ENCODE peak calls at places on chromosomes 4 and X, in five cellular contexts. W is HCT116, Z is PC-3, K is hepatocyte, Y is neural progenitor cell. C is an unnamed sample. For H3K4me1, the result is how much of the 10 kb centered on the place peaks cover.

GRCh38 chr4:145954924-145955339 is 16.3 kb upstream of the ZNF827 start:
- DNase-seq in K (peak), Z (peak), W (peak), Y (no peak), C (no peak)

GRCh38 chr4:55906999-55907398 is 41.7 kb upstream of the CEP135 start:
- DNase-seq in K (no peak), W (peak), Y (no peak), Z (peak), C (no peak)

GRCh38 chr4:1576961-1577814 is 106.9 kb downstream of the FAM53A start:
- DNase-seq in K (no peak), W (no peak), Z (no peak), Y (peak), C (no peak)

GRCh38 chr4:19051751-19052296 is 1030.3 kb upstream of the LCORL start:
- DNase-seq in K (no peak), Z (no peak), W (no peak), Y (peak), C (peak)

GRCh38 chr4:94032754-94033153 is 174.9 kb upstream of the SMARCAD1 start:
- DNase-seq in Z (no peak), W (no peak), Y (peak), K (no peak), C (peak)

GRCh38 chr4:54063224-54063623 is 1.2 kb downstream of the CHIC2 start:
- DNase-seq in W (no peak), K (no peak), Z (peak), Y (no peak), C (no peak)

GRCh38 chr4:15194520-15194919 is 192.2 kb downstream of the CPEB2 start:
- DNase-seq in Z (no peak), K (no peak), Y (no peak), W (no peak), C (no peak)

GRCh38 chr4:54098375-54098774 is 1.6 kb upstream of the GSX2 start:
- DNase-seq in K (no peak), Y (peak), Z (no peak), W (no peak), C (peak)

GRCh38 chr4:182918791-182919302 is 1.7 kb upstream of the DCTD start:
- DNase-seq in W (no peak), K (no peak), Y (no peak), Z (no peak), C (no peak)

GRCh38 chrX:44306336-44306735 is 37.1 kb downstream of the EFHC2 start:
- DNase-seq in Y (no peak), Z (peak), W (no peak), K (peak), C (no peak)

GRCh38 chrX:23898412-23898959 is 9.3 kb downstream of the APOO start:
- DNase-seq in Y (no peak), K (no peak), W (no peak), Z (peak), C (no peak)

GRCh38 chrX:25343060-25343459 is 327.3 kb upstream of the ARX start:
- DNase-seq in W (no peak), K (no peak), Y (peak), Z (no peak), C (peak)
- TF ChIP-seq EZH2phosphoT487 in W (no peak), K (no peak), Y (no peak), Z (no peak), C (no peak)

DNA sequence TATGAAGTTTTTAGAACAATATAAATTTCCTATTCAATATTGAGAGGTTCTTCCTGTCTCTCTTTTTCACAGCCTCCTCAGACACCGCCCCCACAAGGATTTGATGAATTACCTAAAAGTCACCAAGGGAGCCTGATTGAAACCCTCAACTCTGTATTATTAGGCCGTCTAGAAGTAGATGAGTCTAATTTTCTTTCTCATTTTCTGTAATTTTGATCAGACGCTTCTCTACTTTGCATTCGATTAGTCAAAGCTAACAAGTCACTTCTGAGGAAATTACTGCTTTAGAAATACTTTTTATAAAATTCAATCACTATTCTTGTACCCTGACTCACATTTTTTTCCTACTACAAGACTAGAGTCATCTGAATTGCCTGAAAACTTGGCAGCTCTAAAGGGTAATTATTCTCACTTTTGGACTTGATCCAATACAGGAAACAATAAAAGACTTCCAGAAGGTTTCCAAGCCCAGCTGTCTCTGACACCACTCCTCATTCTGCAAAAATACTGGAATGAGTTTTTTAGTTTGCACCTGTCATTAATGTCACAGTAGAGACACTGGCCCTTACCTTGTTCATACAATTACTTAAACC is 111.2 kb downstream of the ELOVL6 start:
- DNase-seq in Z (peak), W (peak), K (peak), Y (no peak), C (no peak)
- H3K4me1 ChIP-seq in Z (half or more), W (under half), K (under half), Y (under half), C (under half)

GRCh38 chrX:20248592-20249192 is 18.0 kb downstream of the RPS6KA3 start:
- DNase-seq in W (no peak), Y (no peak), K (no peak), Z (no peak), C (no peak)

GRCh38 chrX:20240201-20240600 is 26.5 kb downstream of the RPS6KA3 start:
- DNase-seq in K (no peak), Y (no peak), W (no peak), Z (no peak), C (no peak)

DNA sequence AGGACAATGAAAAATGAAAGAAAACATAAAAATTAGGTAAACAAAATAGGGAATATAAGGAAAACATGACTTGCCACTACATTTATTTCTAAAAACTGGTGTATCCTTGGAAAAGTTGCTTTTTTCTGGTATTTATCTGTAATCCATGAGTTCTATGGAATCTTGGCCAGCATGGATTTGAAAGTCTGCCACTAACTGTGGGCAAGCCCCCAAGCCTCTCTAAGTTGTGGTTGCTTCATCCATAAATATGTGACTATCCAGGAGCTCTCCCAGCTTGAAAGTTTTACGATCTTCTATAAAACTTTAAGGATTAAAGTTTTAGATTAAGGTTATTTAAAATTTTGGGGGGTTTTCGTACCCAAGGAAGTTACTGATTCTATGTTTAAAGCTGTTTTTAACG is 21.8 kb downstream of the RPS6KA3 start:
- DNase-seq in Y (no peak), K (no peak), Z (no peak), W (no peak), C (no peak)
- TF ChIP-seq EZH2phosphoT487 in Y (no peak), K (no peak), Z (no peak), W (no peak), C (no peak)

GRCh38 chrX:21961142-21961541 is 20.6 kb downstream of the SMS start:
- DNase-seq in K (no peak), W (no peak), Y (no peak), Z (no peak), C (no peak)
- H3K4me1 ChIP-seq in K (under half), W (under half), Y (under half), Z (under half), C (under half)

GRCh38 chrX:149757206-149758067 is 16.4 kb upstream of the HSFX1 start:
- DNase-seq in W (no peak), K (no peak), Y (no peak), Z (no peak), C (no peak)

GRCh38 chrX:149760965-149761364 is 12.9 kb upstream of the HSFX1 start:
- DNase-seq in W (no peak), Y (no peak), Z (no peak), K (no peak), C (no peak)

GRCh38 chrX:149759824-149760223 is 14.0 kb upstream of the HSFX1 start:
- DNase-seq in W (no peak), Z (no peak), K (no peak), Y (no peak), C (no peak)

GRCh38 chrX:149758068-149758714 is 15.7 kb upstream of the HSFX1 start:
- DNase-seq in Y (no peak), Z (no peak), W (no peak), K (no peak), C (no peak)

DNA sequence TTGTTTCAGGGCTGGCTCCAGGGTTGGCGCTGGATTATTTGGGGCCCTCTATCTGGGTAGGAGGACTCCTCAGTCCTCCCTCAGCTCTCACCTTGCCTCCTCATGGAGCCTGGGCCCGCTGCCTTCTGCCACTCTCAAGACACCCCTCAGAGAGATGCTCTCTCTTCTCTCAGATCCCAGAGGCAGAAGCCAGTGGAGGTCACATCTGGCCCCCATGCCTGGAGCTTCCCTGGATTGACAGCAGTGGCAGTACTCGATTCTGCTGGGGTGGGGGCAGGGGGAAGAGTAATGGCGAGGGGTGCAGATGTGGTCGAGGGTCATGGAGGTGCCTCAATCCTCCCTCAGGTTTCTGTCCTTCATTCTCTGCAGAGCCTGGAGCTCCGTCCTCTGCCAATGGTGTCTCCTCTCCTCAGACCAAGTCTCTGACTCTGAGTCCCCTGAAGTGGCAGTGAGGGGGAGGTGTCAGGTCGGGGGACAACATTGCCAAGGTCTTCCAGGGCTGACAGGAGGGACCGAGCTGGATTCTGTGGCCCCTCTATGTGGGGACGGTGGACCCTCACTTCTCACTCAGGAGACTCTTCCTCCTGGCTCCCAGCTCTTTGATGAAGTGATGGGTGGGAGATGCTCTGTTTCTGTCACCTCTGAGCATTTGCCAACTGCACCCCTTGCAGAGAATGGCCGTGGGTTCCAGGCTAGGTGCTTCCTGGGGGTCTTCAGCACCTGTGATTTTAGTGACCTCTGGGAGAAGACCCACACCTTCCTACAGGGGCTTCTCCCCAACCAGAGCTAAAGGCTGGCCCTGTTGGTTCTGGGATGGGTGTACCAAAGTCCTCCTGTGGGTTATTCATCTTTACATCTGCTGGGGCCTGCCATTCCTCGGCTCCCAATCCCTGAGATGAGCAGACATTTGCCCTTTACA is 10.9 kb upstream of the HSFX1 start:
- DNase-seq in Z (no peak), Y (no peak), W (no peak), K (no peak), C (no peak)
- TF ChIP-seq EZH2phosphoT487 in Z (no peak), Y (no peak), W (no peak), K (no peak), C (no peak)

GRCh38 chr4:147813107-147813773 is 81.4 kb downstream of the ARHGAP10 start:
- DNase-seq in Y (no peak), K (no peak), W (no peak), Z (no peak), C (no peak)
- H3K4me1 ChIP-seq in Y (under half), K (under half), W (under half), Z (under half), C (under half)

C was measured in GM23338.